ENCODE peak calls at places on chromosomes 13 and 19, in seven cellular contexts. U, S, T, G, N, B and Q are unnamed samples.

GRCh38 chr19:12784871-12785430 is 6.3 kb upstream of the JUNB start:
- ATAC-seq in G (no peak), S (peak), B (peak), N (no peak), T (no peak), U (no peak), Q (no peak)

GRCh38 chr13:70795484-70795883 is 687.2 kb upstream of the KLHL1 start:
- ATAC-seq in U (no peak), G (no peak), T (no peak), N (no peak), B (no peak), S (no peak), Q (no peak)

GRCh38 chr13:78067290-78067689 is 148.7 kb upstream of the EDNRB start:
- ATAC-seq in G (no peak), S (no peak), N (no peak), B (no peak), U (no peak), T (no peak), Q (no peak)

GRCh38 chr13:110758195-110758594 is 44.7 kb downstream of the ING1 start:
- ATAC-seq in S (no peak), N (no peak), G (no peak), T (no peak), B (no peak), U (no peak), Q (no peak)

GRCh38 chr13:72540818-72541217 is 186.6 kb downstream of the MZT1 start:
- ATAC-seq in T (no peak), U (no peak), B (no peak), N (no peak), G (no peak), S (no peak), Q (no peak)

GRCh38 chr13:75860935-75861334 is 224.8 kb downstream of the LMO7 start:
- ATAC-seq in G (no peak), T (no peak), U (no peak), B (no peak), N (no peak), S (no peak), Q (no peak)

GRCh38 chr19:13010038-13010991 is 15.0 kb downstream of the NFIX start:
- ATAC-seq in N (no peak), T (no peak), S (no peak), U (no peak), B (no peak), G (no peak), Q (no peak)

GRCh38 chr19:6023085-6023682 is 45.2 kb upstream of the RANBP3 start:
- ATAC-seq in G (no peak), N (no peak), S (no peak), T (no peak), U (no peak), B (no peak), Q (no peak)

GRCh38 chr13:56396318-56396717 is 744.4 kb upstream of the PRR20A start:
- ATAC-seq in T (no peak), N (no peak), B (no peak), U (no peak), S (no peak), G (no peak), Q (no peak)

GRCh38 chr13:40438022-40438692 is 228.3 kb downstream of the FOXO1 start:
- ATAC-seq in G (no peak), T (no peak), S (no peak), B (no peak), U (no peak), N (no peak), Q (no peak)

GRCh38 chr13:33119022-33119735 is 103.0 kb downstream of the KL start:
- ATAC-seq in B (no peak), N (no peak), T (no peak), S (no peak), G (no peak), U (no peak), Q (no peak)

GRCh38 chr19:30116984-30117555 is 175.0 kb downstream of the URI1 start:
- ATAC-seq in T (no peak), N (peak), U (no peak), S (no peak), B (no peak), G (no peak), Q (no peak)

GRCh38 chr13:51942189-51942588 is 69.1 kb downstream of the ATP7B start:
- ATAC-seq in U (no peak), N (peak), B (no peak), S (peak), G (peak), T (peak), Q (no peak)

GRCh38 chr19:34489175-34489574 is 7.6 kb downstream of the WTIP start:
- ATAC-seq in N (no peak), G (no peak), S (no peak), T (no peak), U (no peak), B (no peak), Q (no peak)

GRCh38 chr19:2665103-2665502 is 37.4 kb downstream of the GNG7 start:
- ATAC-seq in N (no peak), B (no peak), G (no peak), T (no peak), U (no peak), S (no peak), Q (no peak)

GRCh38 chr19:41848666-41849065 is 3.8 kb downstream of the DMRTC2 start:
- ATAC-seq in N (no peak), B (no peak), T (no peak), S (no peak), G (no peak), U (no peak), Q (no peak)

GRCh38 chr13:43363156-43363918 is 340.0 kb downstream of the DNAJC15 start:
- ATAC-seq in S (no peak), T (no peak), N (no peak), B (no peak), U (no peak), G (no peak), Q (no peak)

GRCh38 chr19:38062959-38063786 is 156.2 kb downstream of the SIPA1L3 start:
- ATAC-seq in T (no peak), S (no peak), U (no peak), G (peak), B (no peak), N (no peak), Q (no peak)

GRCh38 chr19:51887522-51888498 is at the start of gene ZNF577:
- ATAC-seq in N (peak), B (peak), G (no peak), U (peak), S (peak), T (peak), Q (peak)

GRCh38 chr19:13946414-13946813 is 5.9 kb upstream of the DCAF15 start:
- ATAC-seq in B (no peak), U (no peak), T (peak), S (no peak), G (no peak), N (no peak), Q (no peak)

GRCh38 chr13:20127563-20128458 is 33.0 kb downstream of the GJA3 start:
- ATAC-seq in N (peak), U (peak), S (peak), G (peak), B (peak), T (peak), Q (peak)

GRCh38 chr19:15374105-15374651 is 5.4 kb downstream of the AKAP8 start:
- ATAC-seq in N (no peak), B (no peak), S (no peak), U (no peak), T (no peak), G (no peak), Q (no peak)

GRCh38 chr13:99417151-99417820 is 84.0 kb upstream of the TM9SF2 start:
- ATAC-seq in S (no peak), G (no peak), T (no peak), N (peak), B (no peak), U (no peak), Q (no peak)

GRCh38 chr19:19416280-19416679 is 10.8 kb downstream of the GATAD2A start:
- ATAC-seq in N (no peak), T (no peak), B (no peak), G (no peak), U (no peak), S (no peak), Q (no peak)

GRCh38 chr19:44602071-44602470 is 11.3 kb upstream of the IGSF23 start:
- ATAC-seq in G (no peak), B (no peak), T (peak), S (no peak), N (no peak), U (no peak), Q (no peak)

GRCh38 chr13:111241006-111241755 is 79.3 kb upstream of the TEX29 start:
- ATAC-seq in U (no peak), S (no peak), T (no peak), N (no peak), G (no peak), B (no peak), Q (no peak)

GRCh38 chr19:17920527-17920926 is 12.3 kb upstream of the CCDC124 start:
- ATAC-seq in T (no peak), B (no peak), N (no peak), G (no peak), S (no peak), U (no peak), Q (no peak)

GRCh38 chr13:99320693-99321481 is 13.7 kb upstream of the GPR183 start:
- ATAC-seq in S (no peak), G (no peak), T (peak), U (peak), B (no peak), N (no peak), Q (no peak)

GRCh38 chr13:81406022-81406421 is 1065.1 kb upstream of the SPRY2 start:
- ATAC-seq in U (no peak), B (no peak), N (no peak), G (no peak), T (no peak), S (no peak), Q (no peak)

GRCh38 chr19:12939292-12939606 is 840 bp downstream of the CALR start:
- ATAC-seq in S (no peak), N (no peak), T (no peak), U (peak), G (no peak), B (no peak), Q (no peak)

GRCh38 chr13:50075619-50076097 is 60.4 kb downstream of the KCNRG start:
- ATAC-seq in N (no peak), G (no peak), U (peak), B (no peak), T (no peak), S (no peak), Q (no peak)

GRCh38 chr13:79805317-79805716 is 324.4 kb downstream of the NDFIP2 start:
- ATAC-seq in G (no peak), N (no peak), S (no peak), B (no peak), U (no peak), T (no peak), Q (no peak)

GRCh38 chr13:97212540-97213146 is 9.5 kb upstream of the MBNL2 start:
- ATAC-seq in N (peak), B (no peak), G (peak), U (no peak), T (peak), S (no peak), Q (no peak)

GRCh38 chr19:49390131-49390977 is 2.3 kb downstream of the KASH5 start:
- ATAC-seq in S (no peak), T (no peak), N (no peak), U (no peak), G (no peak), B (no peak), Q (no peak)

GRCh38 chr19:41411682-41412265 is 14.2 kb downstream of the BCKDHA start:
- ATAC-seq in S (no peak), U (no peak), N (no peak), G (no peak), B (no peak), T (no peak), Q (no peak)